ENCODE peak calls at places on chromosome 19, in seven cellular contexts. C is hepatocyte, T is SK-N-MC, B is AG10803, I is ovary, U is mucosa of descending colon, Z is left ventricle myocardium inferior. X is an unnamed sample.

GRCh38 chr19:4077800-4078683 is 11.3 kb upstream of the ZBTB7A start:
- DNase-seq in U (peak; percentile 87), T (no peak), C (peak; percentile 52), I (peak; percentile 80), B (peak; percentile 34), Z (peak; percentile 87), X (no peak)

GRCh38 chr19:16066611-16067104 is 9.6 kb upstream of the TPM4 start:
- DNase-seq in I (no peak), T (no peak), C (no peak), Z (no peak), U (peak; percentile 79), B (peak; percentile 53), X (peak; percentile 76)

GRCh38 chr19:35959040-35959967 is 23.1 kb downstream of the LRFN3 start:
- DNase-seq in U (peak; percentile 36), T (no peak), I (no peak), Z (peak; percentile 51), B (no peak), C (peak; percentile 33), X (no peak)

GRCh38 chr19:45448887-45449299 is 18.9 kb upstream of the FOSB start:
- DNase-seq in U (peak; percentile 57), T (no peak), B (peak; percentile 28), Z (no peak), C (no peak), I (no peak), X (no peak)

GRCh38 chr19:32828139-32828538 is 41.4 kb downstream of the SLC7A9 start:
- DNase-seq in I (no peak), U (no peak), T (no peak), Z (no peak), C (no peak), B (no peak), X (no peak)

GRCh38 chr19:33497778-33498175 is 23.8 kb downstream of the PEPD start:
- DNase-seq in B (no peak), U (no peak), C (no peak), I (no peak), T (no peak), Z (no peak), X (no peak)

GRCh38 chr19:17327654-17328516 is 6.8 kb downstream of the ANO8 start:
- DNase-seq in I (peak; percentile 85), T (no peak), B (no peak), Z (no peak), U (peak; percentile 93), C (peak; percentile 89), X (no peak)

GRCh38 chr19:13920940-13921744 is 15.1 kb downstream of the CC2D1A start:
- DNase-seq in C (no peak), Z (no peak), U (no peak), B (peak; percentile 57), I (no peak), T (no peak), X (peak; percentile 40)

GRCh38 chr19:13951799-13952153 is 533 bp upstream of the DCAF15 start:
- DNase-seq in B (no peak), U (no peak), C (peak; percentile 7), Z (no peak), T (no peak), I (no peak), X (no peak)

GRCh38 chr19:19817357-19817756 is 4.2 kb downstream of the ZNF506 start:
- DNase-seq in Z (no peak), C (no peak), B (no peak), T (no peak), U (no peak), I (no peak), X (no peak)

GRCh38 chr19:34017024-34017423 is 155.3 kb upstream of the LSM14A start:
- DNase-seq in T (no peak), C (no peak), Z (no peak), I (no peak), B (no peak), U (no peak), X (no peak)

GRCh38 chr19:49818691-49819331 is 722 bp downstream of the MED25 start:
- DNase-seq in B (no peak), Z (no peak), I (peak; percentile 61), C (peak; percentile 67), U (no peak), T (no peak), X (no peak)

GRCh38 chr19:16076958-16077611 is 790 bp downstream of the TPM4 start:
- DNase-seq in I (peak; percentile 77), C (peak; percentile 57), U (peak; percentile 78), Z (peak; percentile 75), T (no peak), B (peak; percentile 49), X (no peak)

GRCh38 chr19:34963531-34964406 is at the start of gene ZNF792:
- DNase-seq in B (peak; percentile 26), I (peak; percentile 65), Z (peak; percentile 69), C (peak; percentile 81), T (no peak), U (peak; percentile 79), X (peak; percentile 22)

GRCh38 chr19:30781519-30781918 is 409.3 kb downstream of the ZNF536 start:
- DNase-seq in C (peak; percentile 19), U (no peak), Z (peak; percentile 30), I (no peak), B (peak; percentile 50), T (peak; percentile 81), X (no peak)

GRCh38 chr19:4081441-4082129 is 14.9 kb upstream of the ZBTB7A start:
- DNase-seq in B (no peak), T (no peak), C (no peak), U (no peak), I (no peak), Z (no peak), X (no peak)

GRCh38 chr19:44891016-44891882 is at the start of gene TOMM40:
- DNase-seq in U (peak; percentile 100), Z (peak; percentile 100), I (peak; percentile 100), C (peak; percentile 100), T (no peak), B (no peak), X (peak; percentile 100)

GRCh38 chr19:5586300-5587070 is 18.7 kb upstream of the TINCR start:
- DNase-seq in I (no peak), C (no peak), U (no peak), T (no peak), B (no peak), Z (no peak), X (no peak)

GRCh38 chr19:33376423-33376822 is 2.9 kb downstream of the CEBPG start:
- DNase-seq in U (peak; percentile 96), B (peak; percentile 88), T (no peak), Z (peak; percentile 80), C (peak; percentile 70), I (peak; percentile 35), X (peak; percentile 80)

GRCh38 chr19:58572818-58573657 is at the start of gene MZF1:
- DNase-seq in I (peak; percentile 99), U (peak; percentile 100), C (peak; percentile 100), B (peak; percentile 100), T (peak; percentile 100), Z (peak; percentile 99), X (peak; percentile 100)

GRCh38 chr19:15038304-15038703 is 11.0 kb upstream of the CASP14 start:
- DNase-seq in C (no peak), Z (no peak), U (no peak), T (peak; percentile 67), I (no peak), B (peak; percentile 9), X (no peak)

GRCh38 chr19:44824758-44825157 is 15.9 kb downstream of the BCAM start:
- DNase-seq in U (no peak), Z (no peak), C (no peak), I (no peak), B (no peak), T (no peak), X (no peak)

GRCh38 chr19:46813570-46814358 is 25.4 kb upstream of the SLC1A5 start:
- DNase-seq in T (no peak), I (peak; percentile 90), U (peak; percentile 56), B (peak; percentile 46), Z (peak; percentile 70), C (no peak), X (peak; percentile 49)

GRCh38 chr19:51690359-51691121 is 2.6 kb upstream of the SPACA6 start:
- DNase-seq in T (no peak), U (peak; percentile 36), B (peak; percentile 71), I (peak; percentile 90), C (peak; percentile 90), Z (peak; percentile 66), X (peak; percentile 59)

GRCh38 chr19:29967623-29968022 is 25.6 kb downstream of the URI1 start:
- DNase-seq in B (peak; percentile 37), U (no peak), T (no peak), Z (no peak), I (no peak), C (no peak), X (peak; percentile 49)

GRCh38 chr19:42424345-42424707 is 2.9 kb downstream of the LIPE start:
- DNase-seq in B (no peak), T (no peak), Z (no peak), I (no peak), C (no peak), U (no peak), X (no peak)
- H3K4me3 ChIP-seq in B (no peak overlapping the region), T (no peak overlapping the region), Z (peak overlapping the region; percentile 93), I (no peak overlapping the region), C (no peak overlapping the region), U (no peak overlapping the region), X (no peak overlapping the region)

GRCh38 chr19:40225440-40226305 is 816 bp downstream of the CCNP start:
- DNase-seq in U (no peak), I (no peak), Z (no peak), B (peak; percentile 43), T (no peak), C (no peak), X (peak; percentile 14)
- H3K4me3 ChIP-seq in U (no peak overlapping the region), I (peak overlapping the region; percentile 27), Z (peak overlapping the region; percentile 56), B (peak overlapping the region; percentile 47), T (peak overlapping the region; percentile 20), C (no peak overlapping the region), X (peak overlapping the region; percentile 34)

GRCh38 chr19:10604460-10604980 is 17.4 kb upstream of the AP1M2 start:
- DNase-seq in U (no peak), B (no peak), I (no peak), T (no peak), C (no peak), Z (peak; percentile 31), X (no peak)
- H3K4me3 ChIP-seq in U (no peak overlapping the region), B (no peak overlapping the region), I (no peak overlapping the region), T (peak overlapping the region; percentile 99), C (no peak overlapping the region), Z (peak overlapping the region; percentile 100), X (no peak overlapping the region)

DNA sequence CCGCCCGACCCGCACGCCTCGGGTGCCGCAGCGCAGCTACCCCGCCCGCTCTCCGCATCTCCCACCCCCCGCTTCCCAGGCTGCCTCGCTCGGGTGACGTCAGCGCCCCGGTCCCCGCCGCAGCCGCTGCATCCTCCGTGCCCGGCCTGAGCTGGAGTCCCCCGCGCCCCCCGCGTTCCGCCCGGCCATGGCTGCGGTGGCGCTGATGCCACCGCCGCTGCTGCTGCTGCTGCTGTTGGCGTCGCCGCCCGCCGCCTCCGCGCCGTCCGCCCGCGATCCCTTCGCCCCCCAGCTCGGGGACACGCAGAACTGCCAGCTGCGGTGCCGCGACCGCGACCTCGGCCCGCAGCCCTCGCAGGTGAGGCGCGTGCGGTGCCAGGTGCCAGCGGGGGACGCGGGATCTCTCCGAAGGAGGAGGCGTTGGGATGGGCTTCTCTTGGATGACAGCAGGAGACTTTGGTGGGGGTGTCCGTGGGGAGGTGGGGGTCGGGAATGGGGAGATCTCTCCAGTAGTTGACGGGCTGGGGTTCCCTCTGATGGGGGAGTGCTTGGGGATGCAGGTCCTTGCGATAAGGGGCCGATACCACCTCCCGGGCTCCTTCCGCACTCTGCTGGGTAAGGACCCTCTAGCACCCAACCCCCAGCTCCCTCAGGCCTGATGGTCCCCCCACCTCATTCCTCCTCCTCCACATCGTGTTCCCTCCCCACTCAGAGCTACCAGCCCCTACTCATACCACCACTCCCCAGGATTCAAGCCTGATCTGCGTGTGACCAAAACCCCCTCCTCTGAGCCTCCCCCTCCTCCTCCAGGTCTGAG is at the start of gene TMEM59L:
- DNase-seq in Z (no peak), C (no peak), I (peak; percentile 56), B (no peak), U (no peak), T (no peak), X (no peak)
- H3K4me3 ChIP-seq in Z (peak within 1 kb of the TSS; percentile 68), C (peak within 1 kb of the TSS; percentile 45), I (peak within 1 kb of the TSS; percentile 12), B (peak within 1 kb of the TSS; percentile 31), U (no peak within 1 kb of the TSS), T (peak within 1 kb of the TSS; percentile 80), X (peak within 1 kb of the TSS; percentile 30)

GRCh38 chr19:38250821-38251563 is 5.2 kb downstream of the PPP1R14A start:
- DNase-seq in Z (peak; percentile 85), B (no peak), T (no peak), C (peak; percentile 80), I (peak; percentile 97), U (peak; percentile 78), X (peak; percentile 12)
- H3K4me3 ChIP-seq in Z (peak overlapping the region; percentile 82), B (no peak overlapping the region), T (no peak overlapping the region), C (no peak overlapping the region), I (peak overlapping the region; percentile 11), U (no peak overlapping the region), X (no peak overlapping the region)